ENCODE peak calls at places on chromosomes 16 and 17, in five cellular contexts. R is activated effector memory CD4-positive, alpha-beta T cell treated with Interleukin-2 at 50 U/mL for 16 hours; W is lower leg skin; L is posterior cingulate gyrus; P is small intestine. I is an unnamed sample.

GRCh38 chr17:35432176-35433074 is at the start of gene SLFN12:
- DNase-seq in R (peak; percentile 25), L (no peak), P (peak; percentile 90), W (peak; percentile 65), I (peak; percentile 69)

GRCh38 chr17:57915980-57916757 is 39.0 kb downstream of the CUEDC1 start:
- DNase-seq in R (no peak), P (no peak), W (no peak), L (no peak), I (no peak)

GRCh38 chr16:87048038-87048743 is 269.0 kb downstream of the C16orf95 start:
- DNase-seq in L (no peak), P (no peak), W (no peak), R (no peak), I (no peak)

GRCh38 chr16:4679854-4680636 is 13.3 kb upstream of the NUDT16L1 start:
- DNase-seq in P (peak; percentile 75), L (peak; percentile 57), W (peak; percentile 58), R (no peak), I (peak; percentile 92)

GRCh38 chr17:78249074-78249835 is 17.8 kb downstream of the TMEM235 start:
- DNase-seq in L (no peak), R (no peak), W (no peak), P (no peak), I (peak; percentile 66)

GRCh38 chr16:65624696-65625095 is 502.8 kb upstream of the CDH11 start:
- DNase-seq in R (no peak), W (no peak), L (no peak), P (no peak), I (no peak)

GRCh38 chr17:65055708-65056638 is 567 bp downstream of the GNA13 start:
- DNase-seq in W (peak; percentile 77), P (peak; percentile 56), R (peak; percentile 35), L (peak; percentile 62), I (peak; percentile 90)

GRCh38 chr17:33464669-33465275 is 171.7 kb upstream of the ASIC2 start:
- DNase-seq in P (no peak), R (no peak), L (no peak), W (no peak), I (no peak)

GRCh38 chr17:16954541-16954940 is 17.4 kb downstream of the TNFRSF13B start:
- DNase-seq in L (no peak), R (no peak), W (no peak), P (no peak), I (no peak)